ENCODE peak calls at places on chromosomes 5 and 9, in seven cellular contexts. V is lung, W is kidney epithelial cell, G is CD14-positive monocyte, D is endodermal cell, Q is AG09309, Y is neural crest cell. M is an unnamed sample.

GRCh38 chr5:123285122-123286011 is 137.8 kb downstream of the CEP120 start:
- DNase-seq in W (no peak), G (no peak), D (peak), V (no peak), Y (peak), Q (no peak), M (no peak)

GRCh38 chr5:19733612-19734495 is 254.1 kb downstream of the CDH18 start:
- DNase-seq in V (no peak), D (peak), Q (no peak), Y (no peak), W (no peak), G (no peak), M (no peak)

GRCh38 chr9:110919609-110920008 is 118.7 kb downstream of the LPAR1 start:
- DNase-seq in D (no peak), Q (peak), W (peak), G (no peak), Y (no peak), V (no peak), M (no peak)

GRCh38 chr5:52665544-52665943 is 122.2 kb upstream of the ITGA1 start:
- DNase-seq in W (no peak), V (no peak), D (no peak), Q (no peak), Y (no peak), G (no peak), M (no peak)

GRCh38 chr9:134660407-134660806 is 18.8 kb downstream of the COL5A1 start:
- DNase-seq in D (peak), V (no peak), G (peak), Y (no peak), W (no peak), Q (no peak), M (no peak)

GRCh38 chr5:74519161-74519571 is 121.4 kb downstream of the ENC1 start:
- DNase-seq in W (no peak), D (peak), Q (no peak), G (no peak), Y (no peak), V (no peak), M (no peak)

GRCh38 chr5:142881727-142882126 is 111.5 kb downstream of the ARHGAP26 start:
- DNase-seq in V (no peak), Q (no peak), D (no peak), G (no peak), W (no peak), Y (no peak), M (no peak)

GRCh38 chr9:117919594-117919993 is 215.4 kb downstream of the TLR4 start:
- DNase-seq in D (no peak), Q (no peak), G (no peak), Y (no peak), W (no peak), V (no peak), M (no peak)

DNA sequence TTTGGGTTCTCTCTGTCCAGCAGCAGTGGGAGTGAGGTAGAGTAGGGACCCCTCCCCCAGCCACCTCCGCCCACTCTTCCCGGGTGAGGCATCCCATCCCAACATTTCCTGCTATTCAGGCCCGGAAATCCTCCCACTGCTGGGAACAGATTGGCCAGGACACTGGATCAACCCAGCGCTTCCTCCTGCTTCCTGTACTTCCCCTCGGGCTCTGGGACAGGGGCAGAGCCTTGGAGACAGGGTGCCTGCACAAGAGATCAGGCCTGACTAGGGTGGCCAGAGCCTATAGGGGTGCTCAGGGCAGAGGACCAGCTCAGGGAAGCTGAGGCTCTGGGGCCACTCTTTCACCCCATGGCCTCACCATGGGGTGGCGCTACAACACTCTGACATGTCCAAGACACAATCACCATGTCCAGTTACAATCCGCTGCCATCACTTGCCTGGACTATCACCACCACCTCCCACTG is 14.5 kb downstream of the SH2D3C start:
- DNase-seq in G (peak), D (peak), V (peak), Y (no peak), W (no peak), Q (no peak), M (no peak)
- TF ChIP-seq CTCF in G (peak), D (peak), V (peak), Y (peak), W (peak), Q (peak), M (peak)

GRCh38 chr9:109249615-109250014 is 71.2 kb downstream of the EPB41L4B start:
- DNase-seq in Y (no peak), G (no peak), V (no peak), Q (no peak), D (peak), W (no peak), M (no peak)

GRCh38 chr9:109250311-109250741 is 70.5 kb downstream of the EPB41L4B start:
- DNase-seq in Q (no peak), D (no peak), Y (no peak), W (no peak), G (no peak), V (no peak), M (no peak)

GRCh38 chr9:109246533-109246932 is 74.3 kb downstream of the EPB41L4B start:
- DNase-seq in D (no peak), Y (no peak), V (no peak), W (no peak), G (no peak), Q (no peak), M (no peak)

GRCh38 chr9:109247228-109247627 is 73.6 kb downstream of the EPB41L4B start:
- DNase-seq in D (no peak), W (no peak), G (no peak), Q (no peak), V (no peak), Y (no peak), M (no peak)

DNA sequence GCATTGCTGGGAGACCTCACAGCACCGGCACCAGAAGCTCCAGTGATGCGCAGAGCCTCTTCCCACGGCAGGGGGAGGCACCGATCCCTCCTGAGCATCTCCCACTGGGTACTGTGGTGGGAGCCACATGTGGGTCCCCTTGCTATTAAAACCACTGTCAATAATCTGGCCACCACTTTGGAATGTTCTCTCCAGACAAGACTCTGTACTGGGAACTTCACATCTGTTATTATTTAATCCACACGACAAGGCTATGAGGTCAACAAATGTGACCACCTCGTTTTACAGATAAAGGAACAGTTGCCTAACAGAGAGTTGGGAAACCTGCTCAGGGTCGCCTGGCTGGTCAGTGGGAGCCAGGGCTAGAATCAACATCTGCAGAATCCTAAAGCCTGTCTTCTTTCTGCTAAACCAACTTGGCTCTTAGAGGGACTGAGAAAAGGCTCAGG is 72.7 kb downstream of the EPB41L4B start:
- DNase-seq in Q (no peak), Y (no peak), W (no peak), V (no peak), D (no peak), G (no peak), M (no peak)
- TF ChIP-seq CTCF in Q (peak), Y (no peak), W (peak), V (no peak), D (peak), G (no peak), M (peak)

GRCh38 chr9:87290241-87290700 is 207.4 kb upstream of the DAPK1 start:
- DNase-seq in Q (no peak), V (no peak), Y (no peak), G (no peak), W (no peak), D (peak), M (no peak)
- TF ChIP-seq CTCF in Q (peak), V (no peak), Y (peak), G (no peak), W (peak), D (peak), M (peak)

GRCh38 chr9:107816187-107817021 is 326.8 kb upstream of the KLF4 start:
- DNase-seq in W (no peak), V (no peak), Q (no peak), D (no peak), G (no peak), Y (no peak), M (no peak)
- TF ChIP-seq CTCF in W (no peak), V (no peak), Q (no peak), D (no peak), G (no peak), Y (no peak), M (no peak)

GRCh38 chr5:125491986-125492385 is 745.5 kb upstream of the ZNF608 start:
- DNase-seq in G (no peak), Y (no peak), V (no peak), Q (no peak), D (no peak), W (no peak), M (no peak)
- TF ChIP-seq CTCF in G (no peak), Y (no peak), V (no peak), Q (no peak), D (no peak), W (no peak), M (no peak)

GRCh38 chr5:54872810-54873209 is 112.6 kb downstream of the ESM1 start:
- DNase-seq in G (no peak), D (peak), W (no peak), Y (no peak), V (no peak), Q (no peak), M (no peak)
- TF ChIP-seq CTCF in G (no peak), D (no peak), W (no peak), Y (no peak), V (no peak), Q (no peak), M (no peak)